ENCODE peak calls at places on chromosomes 12 and 14, in four cellular contexts. A, D, S and F are unnamed samples.

GRCh38 chr14:85731198-85731597 is 201.3 kb downstream of the FLRT2 start:
- DNase-seq in A (no peak), S (peak; percentile 45), D (no peak), F (peak; percentile 72)

GRCh38 chr12:19440019-19440858 is 947 bp downstream of the AEBP2 start:
- DNase-seq in S (peak; percentile 38), D (peak; percentile 57), A (peak; percentile 57), F (peak; percentile 49)

GRCh38 chr14:69951935-69952334 is 72.7 kb downstream of the SMOC1 start:
- DNase-seq in D (no peak), A (no peak), S (no peak), F (no peak)

GRCh38 chr14:54761835-54762234 is 140.8 kb downstream of the GCH1 start:
- DNase-seq in A (no peak), D (no peak), S (no peak), F (no peak)

GRCh38 chr14:68247867-68248266 is 428.3 kb downstream of the RAD51B start:
- DNase-seq in S (no peak), D (no peak), A (no peak), F (peak; percentile 69)

GRCh38 chr12:70828391-70828790 is 92.1 kb downstream of the PTPRR start:
- DNase-seq in A (no peak), D (no peak), S (peak; percentile 11), F (peak; percentile 5)

GRCh38 chr14:101248840-101249675 is 312.2 kb upstream of the DIO3 start:
- DNase-seq in S (no peak), D (no peak), A (no peak), F (no peak)

GRCh38 chr12:69570545-69571399 is 14.5 kb upstream of the CCT2 start:
- DNase-seq in S (peak; percentile 64), A (peak; percentile 45), D (peak; percentile 46), F (peak; percentile 88)

GRCh38 chr12:115802767-115803166 is 474.7 kb downstream of the MED13L start:
- DNase-seq in S (no peak), A (no peak), D (no peak), F (no peak)

GRCh38 chr14:90140956-90141316 is 79.1 kb downstream of the KCNK13 start:
- DNase-seq in D (no peak), S (peak; percentile 88), A (no peak), F (peak; percentile 79)

GRCh38 chr12:33678221-33678964 is 238.8 kb upstream of the SYT10 start:
- DNase-seq in A (no peak), D (no peak), S (no peak), F (no peak)

GRCh38 chr14:104112113-104112505 is 26.3 kb upstream of the KIF26A start:
- DNase-seq in D (no peak), A (no peak), S (no peak), F (no peak)

GRCh38 chr14:79587194-79587593 is 624.1 kb downstream of the DIO2 start:
- DNase-seq in S (no peak), D (no peak), A (no peak), F (no peak)

GRCh38 chr14:67411375-67411774 is 590 bp downstream of the PLEK2 start:
- DNase-seq in S (no peak), A (no peak), D (no peak), F (no peak)

GRCh38 chr14:79629372-79629771 is 581.9 kb downstream of the DIO2 start:
- DNase-seq in S (no peak), D (no peak), A (no peak), F (no peak)

GRCh38 chr14:69606258-69606657 is 5.1 kb upstream of the SUSD6 start:
- DNase-seq in A (no peak), S (no peak), D (peak; percentile 56), F (no peak)

GRCh38 chr12:4118601-4119156 is 154.9 kb upstream of the CCND2 start:
- DNase-seq in A (no peak), S (no peak), D (no peak), F (no peak)

GRCh38 chr14:105285174-105285573 is 15.6 kb downstream of the BRF1 start:
- DNase-seq in A (no peak), D (no peak), S (no peak), F (no peak)

GRCh38 chr12:7693793-7694192 is 1.8 kb downstream of the GDF3 start:
- DNase-seq in D (no peak), A (no peak), S (no peak), F (no peak)

GRCh38 chr12:107545737-107546363 is 139.7 kb upstream of the PWP1 start:
- DNase-seq in S (no peak), A (no peak), D (no peak), F (peak; percentile 4)

DNA sequence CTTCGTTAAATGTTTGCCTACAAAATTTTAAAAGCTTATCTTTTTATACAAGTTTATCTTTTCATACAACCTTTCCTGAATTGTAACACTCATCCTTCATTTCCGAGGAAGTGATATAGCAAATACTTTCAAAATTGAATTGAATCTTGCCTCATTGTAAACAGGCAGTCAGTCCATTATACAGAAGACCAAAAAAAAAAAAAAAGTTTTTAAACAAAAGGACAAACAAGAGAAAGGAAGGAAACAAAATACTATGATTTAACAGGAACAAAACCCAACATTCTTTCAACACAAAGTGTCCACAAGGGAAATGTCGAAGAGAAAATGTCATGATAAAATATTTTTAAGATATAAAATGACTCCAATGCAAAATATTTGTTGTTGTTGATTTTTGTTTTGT is 8.5 kb downstream of the ATF7 start:
- DNase-seq in D (no peak), A (no peak), S (no peak), F (no peak)
- H3K4me3 ChIP-seq in D (no peak overlapping the region), A (no peak overlapping the region), S (no peak overlapping the region), F (no peak overlapping the region)

GRCh38 chr12:51534216-51534615 is 56.8 kb upstream of the SCN8A start:
- DNase-seq in A (no peak), D (no peak), S (no peak), F (no peak)
- TF ChIP-seq CTCF in A (no peak), D (no peak), S (no peak), F (no peak)

DNA sequence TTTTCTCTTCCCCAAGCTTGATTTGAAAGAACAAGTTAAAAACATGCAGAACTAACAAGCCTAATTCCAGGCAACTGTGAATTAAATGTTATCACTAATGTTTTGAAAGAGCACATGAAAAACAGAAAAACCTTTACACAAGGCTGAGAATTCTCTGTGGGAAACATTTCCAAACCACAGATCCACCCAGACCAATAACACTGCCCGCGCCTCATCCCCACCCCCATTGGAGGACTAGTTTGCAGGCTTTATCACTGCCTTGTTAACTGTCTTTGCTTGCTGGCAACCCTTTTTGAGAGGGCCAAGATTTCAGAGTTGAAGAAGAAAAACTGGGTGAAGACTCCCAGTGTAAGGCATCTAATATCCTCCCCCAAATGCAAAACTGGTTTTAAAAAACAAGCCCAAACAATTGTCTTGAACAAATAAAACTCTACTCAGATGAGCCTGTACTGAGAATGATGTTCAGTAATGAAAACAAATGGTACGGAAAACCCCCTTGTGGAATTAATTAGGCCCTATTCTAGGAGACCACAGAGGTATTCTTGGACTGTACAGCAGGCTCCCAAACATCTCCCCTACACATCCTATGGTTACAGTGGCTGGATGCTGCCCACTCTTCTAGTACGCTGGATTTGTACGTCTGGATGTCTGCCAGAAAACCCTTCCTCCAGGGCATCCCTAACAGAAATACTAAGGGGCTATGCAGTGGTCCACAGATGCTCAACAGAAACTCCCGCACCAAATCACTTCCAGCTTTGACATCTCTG is 5.8 kb downstream of the MAX start:
- DNase-seq in S (peak; percentile 31), A (no peak), D (no peak), F (no peak)
- H3K4me3 ChIP-seq in S (no peak overlapping the region), A (no peak overlapping the region), D (no peak overlapping the region), F (no peak overlapping the region)

DNA sequence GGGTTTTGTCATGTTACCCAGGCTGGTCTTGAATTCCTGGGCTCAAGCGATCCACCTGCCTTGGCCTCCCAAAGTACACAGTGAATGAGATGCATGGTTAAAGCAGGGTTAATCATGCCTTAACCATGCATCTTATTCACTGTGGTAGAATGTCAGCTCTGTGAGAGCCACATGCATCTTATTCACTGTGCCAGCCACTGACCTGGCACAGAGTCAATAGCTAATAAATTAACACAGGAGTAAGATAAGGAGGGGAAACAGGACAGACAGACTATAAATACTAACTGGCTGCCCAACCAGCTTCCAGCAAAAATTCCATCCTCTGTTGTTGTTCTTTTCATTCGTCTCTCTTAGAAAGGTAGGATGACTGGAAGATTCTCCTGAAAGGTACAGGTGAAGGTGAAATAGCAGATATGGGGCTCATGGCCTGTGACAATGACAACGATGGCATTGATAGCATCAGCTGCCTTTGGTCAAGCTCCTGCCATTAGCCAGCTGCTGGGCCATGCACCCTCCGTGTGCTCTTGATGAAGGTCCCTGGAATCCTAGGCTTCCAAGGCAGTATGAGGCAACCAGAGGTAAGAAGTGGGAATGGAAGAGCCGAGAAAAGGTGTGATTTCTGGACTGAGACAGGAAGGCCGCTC is 76.6 kb downstream of the ZNF664 start:
- DNase-seq in S (no peak), D (no peak), A (no peak), F (no peak)
- TF ChIP-seq CTCF in S (no peak), D (no peak), A (no peak), F (no peak)

GRCh38 chr14:52996493-52996892 is 45.6 kb upstream of the FERMT2 start:
- DNase-seq in D (no peak), A (no peak), S (no peak), F (no peak)

GRCh38 chr14:53001787-53002378 is 51.0 kb upstream of the FERMT2 start:
- DNase-seq in S (no peak), A (no peak), D (no peak), F (no peak)

GRCh38 chr14:53002576-53002975 is 51.7 kb upstream of the FERMT2 start:
- DNase-seq in A (no peak), D (no peak), S (no peak), F (no peak)

GRCh38 chr14:52995998-52996397 is 45.1 kb upstream of the FERMT2 start:
- DNase-seq in D (no peak), S (no peak), A (no peak), F (no peak)

DNA sequence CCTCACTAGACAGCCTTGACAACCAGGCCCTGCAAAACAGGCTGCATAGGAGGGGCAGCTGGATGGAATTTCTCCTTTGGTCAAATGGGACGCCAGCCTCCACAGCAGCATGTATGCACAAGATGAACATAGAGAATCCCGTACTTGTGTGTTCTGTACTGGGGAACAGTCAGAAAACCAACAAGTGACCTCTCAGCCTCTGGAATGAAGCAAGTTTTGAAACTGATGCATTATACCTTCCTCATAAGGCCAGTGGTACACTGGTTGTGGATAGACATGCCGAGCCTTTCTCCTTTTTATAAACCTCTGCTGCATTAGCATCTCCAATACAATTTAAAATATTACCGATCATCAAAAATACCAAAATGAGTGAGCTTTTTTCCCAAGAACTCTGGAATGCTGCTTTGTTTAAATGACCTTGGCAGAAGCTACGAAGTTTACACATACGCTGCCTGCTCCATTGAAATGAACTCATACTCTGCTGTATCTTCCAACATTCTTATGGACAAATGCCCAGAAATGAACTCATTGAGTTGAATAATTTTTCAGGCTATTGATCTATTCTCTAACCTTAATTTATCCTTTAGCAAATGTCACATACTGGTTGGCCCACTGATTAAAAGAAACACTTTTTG is 47.6 kb upstream of the FERMT2 start:
- DNase-seq in A (no peak), S (peak; percentile 65), D (no peak), F (peak; percentile 91)
- H3K4me3 ChIP-seq in A (no peak overlapping the region), S (no peak overlapping the region), D (no peak overlapping the region), F (no peak overlapping the region)

GRCh38 chr12:58026892-58027891 is 85.8 kb downstream of the ATP23 start:
- DNase-seq in A (no peak), S (peak; percentile 7), D (no peak), F (peak; percentile 8)
- TF ChIP-seq CTCF in A (no peak), S (no peak), D (no peak), F (no peak)